ENCODE peak calls at places on chromosome 19, in six cellular contexts. A, R, Q, T, L and D are unnamed samples.

GRCh38 chr19:18894254-18895037 is 1.5 kb downstream of the CERS1 start:
- DNase-seq in R (peak; percentile 83), T (no peak), L (no peak), A (no peak), Q (peak; percentile 96), D (no peak)

GRCh38 chr19:17794731-17795494 is at the start of gene B3GNT3:
- DNase-seq in L (no peak), Q (peak; percentile 32), R (no peak), T (peak; percentile 82), A (peak; percentile 42), D (no peak)

GRCh38 chr19:35615036-35615435 is 2.5 kb downstream of the HAUS5 start:
- DNase-seq in L (no peak), T (no peak), Q (no peak), A (no peak), R (no peak), D (no peak)

GRCh38 chr19:49094505-49095482 is 9.5 kb downstream of the SNRNP70 start:
- DNase-seq in A (no peak), R (no peak), Q (peak; percentile 54), T (no peak), L (no peak), D (no peak)

GRCh38 chr19:2974342-2974932 is 2.9 kb upstream of the TLE6 start:
- DNase-seq in R (peak; percentile 11), A (peak; percentile 20), Q (peak; percentile 20), L (peak; percentile 11), T (no peak), D (peak; percentile 27)

GRCh38 chr19:2983351-2984195 is 6.2 kb downstream of the TLE6 start:
- DNase-seq in L (no peak), R (peak; percentile 58), T (peak; percentile 45), Q (peak; percentile 22), A (no peak), D (no peak)

GRCh38 chr19:8240274-8241229 is 31.4 kb downstream of the CERS4 start:
- DNase-seq in Q (peak; percentile 85), R (peak; percentile 89), T (peak; percentile 96), L (peak; percentile 49), A (peak; percentile 37), D (peak; percentile 61)

GRCh38 chr19:16398530-16399241 is 73.1 kb downstream of the EPS15L1 start:
- DNase-seq in A (no peak), L (no peak), Q (no peak), T (no peak), R (no peak), D (no peak)

GRCh38 chr19:52825765-52826164 is 4.3 kb upstream of the ZNF28 start:
- DNase-seq in Q (no peak), L (no peak), T (no peak), R (no peak), A (no peak), D (no peak)

GRCh38 chr19:6057651-6058365 is 52.5 kb downstream of the RFX2 start:
- DNase-seq in L (no peak), T (no peak), A (no peak), Q (no peak), R (no peak), D (no peak)

GRCh38 chr19:55149078-55150003 is at the start of gene TNNT1:
- DNase-seq in A (no peak), R (no peak), Q (no peak), L (no peak), T (no peak), D (no peak)

GRCh38 chr19:35657904-35658700 is 8.2 kb upstream of the UPK1A start:
- DNase-seq in Q (no peak), A (no peak), T (no peak), L (no peak), R (no peak), D (no peak)

GRCh38 chr19:571127-571974 is 1.0 kb upstream of the BSG start:
- DNase-seq in A (peak; percentile 59), Q (no peak), L (peak; percentile 44), R (peak; percentile 54), T (peak; percentile 27), D (peak; percentile 68)

GRCh38 chr19:10085641-10086031 is 481 bp upstream of the SHFL start:
- DNase-seq in L (no peak), T (no peak), A (no peak), R (no peak), Q (no peak), D (no peak)

GRCh38 chr19:45075215-45076028 is 856 bp downstream of the ZNF296 start:
- DNase-seq in T (peak; percentile 45), L (no peak), R (peak; percentile 84), A (peak; percentile 39), Q (peak; percentile 54), D (peak; percentile 62)

GRCh38 chr19:27964165-27964564 is 1248.8 kb downstream of the UQCRFS1 start:
- DNase-seq in Q (no peak), A (no peak), T (no peak), L (no peak), R (no peak), D (no peak)